ENCODE peak calls at places on chromosomes 2 and 18, in five cellular contexts. K, E, B, L and N are unnamed samples.

GRCh38 chr2:232876071-232876977 is 6.3 kb downstream of the SNORC start:
- DNase-seq in K (no peak), L (no peak), B (no peak), E (no peak), N (peak; percentile 72)

GRCh38 chr2:19722486-19723420 is 179.0 kb downstream of the TTC32 start:
- DNase-seq in E (no peak), B (no peak), L (no peak), K (no peak), N (no peak)

GRCh38 chr2:238162516-238163441 is 4.0 kb downstream of the ERFE start:
- DNase-seq in B (no peak), K (no peak), E (no peak), L (no peak), N (no peak)

GRCh38 chr18:24127735-24128134 is 11.1 kb upstream of the CABYR start:
- DNase-seq in E (no peak), B (no peak), K (no peak), L (no peak), N (no peak)

GRCh38 chr18:54776282-54776977 is 51.8 kb upstream of the RAB27B start:
- DNase-seq in B (peak; percentile 12), L (no peak), E (peak; percentile 37), K (no peak), N (peak; percentile 57)

GRCh38 chr2:16255120-16255519 is 314.8 kb downstream of the MYCN start:
- DNase-seq in K (no peak), B (no peak), E (no peak), L (no peak), N (no peak)

GRCh38 chr2:222391866-222392265 is 32.5 kb upstream of the SGPP2 start:
- DNase-seq in B (no peak), K (no peak), E (no peak), L (no peak), N (no peak)

GRCh38 chr2:36455011-36455410 is 99.4 kb downstream of the CRIM1 start:
- DNase-seq in K (no peak), E (no peak), L (no peak), B (no peak), N (no peak)

GRCh38 chr2:190607014-190607597 is 41.8 kb upstream of the NAB1 start:
- DNase-seq in E (no peak), B (no peak), L (no peak), K (peak; percentile 57), N (peak; percentile 61)

GRCh38 chr2:166417669-166418068 is 41.9 kb upstream of the SCN9A start:
- DNase-seq in K (peak; percentile 31), E (peak; percentile 70), L (no peak), B (no peak), N (no peak)

GRCh38 chr2:105373344-105373781 is 25.5 kb downstream of the FHL2 start:
- DNase-seq in L (no peak), K (no peak), B (no peak), E (peak; percentile 35), N (no peak)

GRCh38 chr2:3652896-3653625 is 4.9 kb upstream of the ALLC start:
- DNase-seq in L (no peak), B (no peak), K (no peak), E (no peak), N (no peak)

GRCh38 chr2:3649581-3649980 is 8.4 kb upstream of the ALLC start:
- DNase-seq in K (no peak), E (no peak), L (no peak), B (no peak), N (no peak)

GRCh38 chr2:3654031-3654430 is 4.0 kb upstream of the ALLC start:
- DNase-seq in L (no peak), K (no peak), B (no peak), E (no peak), N (no peak)

GRCh38 chr2:3650140-3650944 is 7.7 kb upstream of the ALLC start:
- DNase-seq in B (no peak), K (no peak), L (no peak), E (no peak), N (peak; percentile 24)

DNA sequence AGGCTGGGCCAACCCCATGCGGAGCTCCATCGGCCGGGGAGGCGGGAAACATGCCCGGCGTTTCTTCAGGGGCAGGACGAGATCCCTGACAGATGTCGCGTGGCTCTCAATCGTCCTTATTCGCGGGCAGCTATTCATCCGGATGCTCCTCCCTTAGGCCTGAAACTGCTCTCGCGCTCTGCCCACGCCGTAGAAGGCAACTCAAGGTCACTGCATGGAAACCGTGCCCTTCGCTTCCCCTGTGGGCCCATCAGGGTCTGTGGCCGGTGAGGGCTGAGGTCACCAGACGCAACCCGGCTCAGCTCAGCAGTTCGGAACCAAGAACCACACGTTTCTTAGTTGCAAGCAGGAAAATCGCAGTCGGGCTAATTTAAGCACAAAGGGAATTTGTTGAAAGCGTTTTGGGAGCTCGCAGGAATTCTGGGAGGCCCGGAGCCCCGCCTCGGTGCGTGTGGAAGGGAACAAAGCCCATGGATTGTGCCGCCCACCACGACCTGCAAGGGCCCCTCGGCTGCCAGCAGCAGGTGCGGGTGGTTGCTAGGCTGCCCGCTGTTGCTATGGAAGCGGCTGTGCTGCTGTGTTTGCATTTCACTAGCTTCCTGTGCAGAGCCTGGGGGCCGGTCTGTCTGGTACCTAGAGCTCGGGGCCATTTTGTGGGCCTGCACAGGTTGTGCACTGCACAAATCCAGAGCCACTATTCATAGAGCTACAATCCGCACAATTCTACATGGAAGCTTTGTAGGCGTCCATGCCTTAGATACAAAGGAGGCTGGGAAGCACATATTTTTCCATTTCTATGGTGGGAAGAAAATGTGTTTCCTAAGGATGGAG is 6.1 kb upstream of the ALLC start:
- DNase-seq in E (peak; percentile 92), L (peak; percentile 70), K (no peak), B (peak; percentile 60), N (no peak)
- H3K4me3 ChIP-seq in E (peak overlapping the region; percentile 30), L (peak overlapping the region; percentile 13), K (no peak overlapping the region), B (peak overlapping the region; percentile 26), N (no peak overlapping the region)

GRCh38 chr2:98313512-98314250 is 32.6 kb upstream of the CNGA3 start:
- DNase-seq in L (no peak), B (no peak), E (no peak), K (no peak), N (no peak)
- TF ChIP-seq KDM1A in L (no peak), B (no peak), E (no peak), K (no peak), N (no peak)

GRCh38 chr18:70291295-70291574 is 2.4 kb downstream of the SOCS6 start:
- DNase-seq in E (no peak), L (no peak), B (no peak), K (no peak), N (no peak)
- H3K4me3 ChIP-seq in E (peak overlapping the region; percentile 95), L (no peak overlapping the region), B (no peak overlapping the region), K (no peak overlapping the region), N (peak overlapping the region; percentile 89)

GRCh38 chr2:186201371-186201770 is 284.7 kb upstream of the ZC3H15 start:
- DNase-seq in E (no peak), K (no peak), L (no peak), B (no peak), N (no peak)
- TF ChIP-seq KDM1A in E (no peak), K (no peak), L (no peak), B (no peak), N (no peak)

DNA sequence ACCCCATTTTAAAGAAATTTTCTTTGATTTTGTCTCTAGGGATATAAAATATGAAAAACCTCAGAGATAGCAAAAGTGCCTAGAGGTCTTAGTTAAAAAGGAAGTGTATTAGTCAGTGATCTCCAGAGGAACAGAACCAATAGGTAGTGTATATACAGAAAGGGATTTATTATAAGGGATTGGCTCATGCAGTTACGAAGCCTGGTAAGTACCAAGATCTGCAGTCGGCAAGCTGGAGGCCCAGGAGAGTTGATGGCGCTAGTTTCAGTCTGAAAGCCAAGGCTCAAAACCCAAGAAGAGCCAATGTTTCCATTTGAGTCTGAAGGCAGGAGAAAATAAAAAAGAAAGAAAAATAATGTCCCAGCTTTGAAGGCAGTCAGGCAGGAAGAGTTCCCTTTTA is 93.3 kb downstream of the COLEC12 start:
- DNase-seq in K (no peak), E (no peak), B (no peak), L (no peak), N (no peak)
- H3K4me3 ChIP-seq in K (no peak overlapping the region), E (no peak overlapping the region), B (no peak overlapping the region), L (no peak overlapping the region), N (no peak overlapping the region)